ENCODE peak calls at places on chromosome 4, in nine cellular contexts. P is choroid plexus epithelial cell, T is kidney, K is lower lobe of right lung, Z is A549, I is stomach, Q is HCT116, R is aorta, O is OCI-LY7. U is an unnamed sample.

GRCh38 chr4:7411896-7412585 is 22.7 kb downstream of the PSAPL1 start:
- DNase-seq in T (peak; percentile 53), P (no peak), K (peak; percentile 24), I (peak; percentile 10), O (no peak), Z (no peak), R (peak; percentile 19), Q (no peak), U (no peak)

GRCh38 chr4:134567461-134567860 is 365.9 kb upstream of the PABPC4L start:
- DNase-seq in R (no peak), Z (no peak), Q (no peak), O (no peak), P (peak; percentile 32), K (no peak), I (no peak), T (no peak), U (no peak)

GRCh38 chr4:139942284-139942683 is 211.7 kb downstream of the MAML3 start:
- DNase-seq in Q (no peak), Z (no peak), O (no peak), T (no peak), R (no peak), P (no peak), K (no peak), I (no peak), U (no peak)

GRCh38 chr4:155734065-155734464 is 24.8 kb upstream of the GUCY1B1 start:
- DNase-seq in T (no peak), P (peak; percentile 31), R (no peak), Z (no peak), O (no peak), K (no peak), I (no peak), Q (no peak), U (peak; percentile 71)

GRCh38 chr4:113691676-113692075 is 69.9 kb downstream of the CAMK2D start:
- DNase-seq in O (no peak), Q (no peak), P (no peak), R (no peak), Z (no peak), T (no peak), K (no peak), I (no peak), U (no peak)

GRCh38 chr4:67933755-67934154 is 29.5 kb downstream of the TMPRSS11A start:
- DNase-seq in Z (no peak), Q (no peak), R (no peak), O (no peak), P (no peak), K (no peak), T (no peak), I (no peak), U (no peak)

GRCh38 chr4:186765673-186766546 is 42.3 kb upstream of the FAT1 start:
- DNase-seq in Q (peak; percentile 23), K (no peak), O (no peak), Z (peak; percentile 35), R (no peak), T (no peak), P (no peak), I (no peak), U (no peak)

GRCh38 chr4:143186634-143187033 is 1.9 kb downstream of the USP38 start:
- DNase-seq in P (peak; percentile 21), K (no peak), R (no peak), Q (no peak), Z (no peak), I (no peak), T (no peak), O (peak; percentile 47), U (peak; percentile 13)

GRCh38 chr4:55363618-55364420 is 17.8 kb downstream of the SRD5A3 start:
- DNase-seq in Z (no peak), O (no peak), P (no peak), T (no peak), Q (no peak), K (no peak), I (no peak), R (no peak), U (no peak)

GRCh38 chr4:152594981-152595916 is 59.4 kb upstream of the FBXW7 start:
- DNase-seq in R (no peak), P (peak; percentile 31), Q (no peak), I (no peak), Z (no peak), T (no peak), K (no peak), O (peak; percentile 47), U (no peak)

GRCh38 chr4:163473576-163473975 is at the start of gene TKTL2:
- DNase-seq in Z (no peak), T (no peak), Q (no peak), P (no peak), K (peak; percentile 49), I (no peak), O (no peak), R (no peak), U (no peak)

GRCh38 chr4:185457136-185457535 is 14.4 kb downstream of the CCDC110 start:
- DNase-seq in Q (no peak), O (no peak), R (no peak), P (no peak), K (no peak), T (no peak), I (no peak), Z (no peak), U (no peak)

GRCh38 chr4:89284828-89285227 is 22.8 kb downstream of the GPRIN3 start:
- DNase-seq in K (peak; percentile 44), P (no peak), I (no peak), T (no peak), R (peak; percentile 48), Q (no peak), Z (peak; percentile 72), O (no peak), U (no peak)

GRCh38 chr4:124278477-124278876 is 434.1 kb downstream of the ANKRD50 start:
- DNase-seq in Q (no peak), K (no peak), P (peak; percentile 63), R (no peak), O (no peak), I (no peak), T (no peak), Z (no peak), U (no peak)

GRCh38 chr4:106676173-106676921 is 307.8 kb upstream of the GIMD1 start:
- DNase-seq in Q (no peak), I (no peak), K (no peak), Z (no peak), O (no peak), T (no peak), R (no peak), P (peak; percentile 93), U (peak; percentile 75)

GRCh38 chr4:96103086-96103485 is 263.2 kb downstream of the PDHA2 start:
- DNase-seq in I (no peak), R (no peak), Z (no peak), Q (no peak), K (no peak), T (no peak), P (peak; percentile 55), O (no peak), U (no peak)

GRCh38 chr4:101621120-101621519 is 169.4 kb upstream of the BANK1 start:
- DNase-seq in R (no peak), O (no peak), I (no peak), Q (no peak), T (no peak), K (no peak), P (peak; percentile 66), Z (no peak), U (peak; percentile 4)

GRCh38 chr4:102451266-102451665 is 49.9 kb upstream of the NFKB1 start:
- DNase-seq in O (no peak), P (peak; percentile 6), R (no peak), I (no peak), K (no peak), T (no peak), Z (no peak), Q (no peak), U (no peak)

GRCh38 chr4:122476745-122477144 is 20.2 kb upstream of the IL2 start:
- DNase-seq in T (no peak), R (no peak), Z (no peak), Q (no peak), K (no peak), O (no peak), I (no peak), P (no peak), U (no peak)

GRCh38 chr4:94519925-94520789 is 68.4 kb downstream of the PDLIM5 start:
- DNase-seq in Q (no peak), P (no peak), K (no peak), R (no peak), Z (no peak), T (no peak), I (no peak), O (no peak), U (no peak)
- H3K4me3 ChIP-seq in Q (no peak overlapping the region), P (no peak overlapping the region), K (no peak overlapping the region), R (no peak overlapping the region), Z (no peak overlapping the region), T (no peak overlapping the region), I (no peak overlapping the region), O (no peak overlapping the region), U (no peak overlapping the region)

GRCh38 chr4:10303291-10303690 is 153.9 kb downstream of the ZNF518B start:
- DNase-seq in Z (no peak), K (no peak), Q (no peak), P (no peak), I (no peak), R (no peak), T (no peak), O (no peak), U (no peak)

GRCh38 chr4:10299601-10300000 is 157.6 kb downstream of the ZNF518B start:
- DNase-seq in T (no peak), K (no peak), I (no peak), Z (no peak), P (no peak), R (no peak), Q (no peak), O (no peak), U (no peak)

GRCh38 chr4:10305816-10306215 is 151.4 kb downstream of the ZNF518B start:
- DNase-seq in Z (no peak), K (no peak), O (no peak), T (no peak), P (no peak), Q (no peak), I (no peak), R (no peak), U (no peak)

GRCh38 chr4:10298681-10299080 is 158.5 kb downstream of the ZNF518B start:
- DNase-seq in K (no peak), R (no peak), T (no peak), Z (no peak), O (no peak), I (no peak), P (no peak), Q (no peak), U (no peak)

GRCh38 chr4:10302096-10302495 is 155.1 kb downstream of the ZNF518B start:
- DNase-seq in I (no peak), P (no peak), K (no peak), T (no peak), R (no peak), O (no peak), Z (no peak), Q (no peak), U (no peak)
- H3K4me3 ChIP-seq in I (no peak overlapping the region), P (no peak overlapping the region), K (no peak overlapping the region), T (no peak overlapping the region), R (no peak overlapping the region), O (no peak overlapping the region), Z (no peak overlapping the region), Q (no peak overlapping the region), U (no peak overlapping the region)

GRCh38 chr4:8472166-8472688 is 31.6 kb downstream of the TRMT44 start:
- DNase-seq in Q (no peak), I (no peak), O (no peak), Z (no peak), R (no peak), T (no peak), P (no peak), K (no peak), U (no peak)
- H3K4me3 ChIP-seq in Q (no peak overlapping the region), I (no peak overlapping the region), O (no peak overlapping the region), Z (no peak overlapping the region), R (no peak overlapping the region), T (no peak overlapping the region), P (no peak overlapping the region), K (no peak overlapping the region), U (no peak overlapping the region)

GRCh38 chr4:1763550-1764080 is 29.5 kb upstream of the FGFR3 start:
- DNase-seq in R (no peak), Z (no peak), T (no peak), I (peak; percentile 37), Q (no peak), K (no peak), P (peak; percentile 60), O (peak; percentile 36), U (peak; percentile 33)
- H3K4me3 ChIP-seq in R (no peak overlapping the region), Z (no peak overlapping the region), T (no peak overlapping the region), I (peak overlapping the region; percentile 9), Q (no peak overlapping the region), K (peak overlapping the region; percentile 36), P (peak overlapping the region; percentile 22), O (no peak overlapping the region), U (peak overlapping the region; percentile 19)

U was measured in foreskin fibroblast.